ENCODE peak calls at places on chromosomes 5 and 9, in seven cellular contexts. G is fibroblast of lung, M is neural progenitor cell, J is tibial artery, R is astrocyte of the cerebellum, Z is heart right ventricle, V is cardiac muscle cell. O is an unnamed sample.

GRCh38 chr5:181044093-181044599 is 4.1 kb downstream of the BTNL9 start:
- DNase-seq in V (no peak), M (no peak), R (no peak), G (no peak), Z (no peak), J (no peak), O (no peak)

GRCh38 chr5:64026493-64026892 is 64.2 kb upstream of the HTR1A start:
- DNase-seq in R (no peak), Z (no peak), J (no peak), V (no peak), M (no peak), G (no peak), O (no peak)

GRCh38 chr5:57194653-57195052 is 20.8 kb downstream of the GPBP1 start:
- DNase-seq in J (no peak), V (no peak), M (no peak), R (no peak), G (no peak), Z (no peak), O (no peak)

GRCh38 chr5:154737667-154738320 is 17.4 kb upstream of the LARP1 start:
- DNase-seq in J (no peak), V (no peak), Z (no peak), M (peak; percentile 48), G (no peak), R (no peak), O (no peak)

GRCh38 chr5:141637693-141638419 is 1.1 kb downstream of the RELL2 start:
- DNase-seq in R (no peak), V (peak; percentile 82), Z (peak; percentile 62), J (peak; percentile 82), M (peak; percentile 94), G (peak; percentile 54), O (peak; percentile 65)

GRCh38 chr5:95029569-95030366 is 255.1 kb downstream of the MCTP1 start:
- DNase-seq in R (no peak), J (no peak), V (no peak), Z (no peak), M (no peak), G (no peak), O (no peak)

GRCh38 chr5:102554092-102554491 is 55.3 kb upstream of the SLCO6A1 start:
- DNase-seq in G (no peak), Z (no peak), J (no peak), V (no peak), R (peak; percentile 75), M (peak; percentile 30), O (no peak)

GRCh38 chr5:17217421-17218352 is at the start of gene BASP1:
- DNase-seq in M (peak; percentile 94), Z (peak; percentile 79), G (peak; percentile 82), R (no peak), V (peak; percentile 91), J (peak; percentile 90), O (peak; percentile 89)

GRCh38 chr5:151139015-151139414 is 18.6 kb downstream of the ANXA6 start:
- DNase-seq in J (no peak), R (no peak), Z (no peak), M (no peak), G (no peak), V (no peak), O (no peak)

GRCh38 chr9:109604036-109604600 is 106.0 kb upstream of the PTPN3 start:
- DNase-seq in Z (no peak), V (no peak), J (no peak), G (peak; percentile 58), R (peak; percentile 32), M (peak; percentile 21), O (no peak)

GRCh38 chr5:140710899-140711552 is 10.8 kb downstream of the ZMAT2 start:
- DNase-seq in V (peak; percentile 84), Z (peak; percentile 82), G (peak; percentile 97), J (peak; percentile 90), M (peak; percentile 80), R (peak; percentile 94), O (peak; percentile 98)

GRCh38 chr5:179668404-179668803 is 12.4 kb downstream of the CBY3 start:
- DNase-seq in G (peak; percentile 52), J (no peak), Z (no peak), V (peak; percentile 57), M (peak; percentile 87), R (peak; percentile 29), O (peak; percentile 64)

GRCh38 chr5:114249838-114250237 is 112.0 kb upstream of the KCNN2 start:
- DNase-seq in V (no peak), J (no peak), R (no peak), M (no peak), G (peak; percentile 79), Z (no peak), O (peak; percentile 87)

GRCh38 chr5:112983307-112983811 is 6.8 kb downstream of the DCP2 start:
- DNase-seq in V (no peak), R (no peak), J (no peak), G (no peak), Z (no peak), M (no peak), O (no peak)

GRCh38 chr5:112977440-112977861 is 853 bp downstream of the DCP2 start:
- DNase-seq in Z (no peak), R (no peak), M (no peak), J (no peak), G (peak; percentile 21), V (no peak), O (no peak)

GRCh38 chr5:112978836-112979235 is 2.2 kb downstream of the DCP2 start:
- DNase-seq in J (no peak), G (no peak), M (no peak), Z (no peak), R (no peak), V (no peak), O (no peak)

GRCh38 chr5:112976432-112977309 is at the start of gene DCP2:
- DNase-seq in Z (peak; percentile 94), V (peak; percentile 99), G (peak; percentile 100), R (peak; percentile 99), M (peak; percentile 98), J (peak; percentile 98), O (peak; percentile 99)

GRCh38 chr5:112979723-112980122 is 3.1 kb downstream of the DCP2 start:
- DNase-seq in J (no peak), R (no peak), V (no peak), Z (no peak), G (no peak), M (no peak), O (no peak)
- H3K4me3 ChIP-seq in J (no peak overlapping the region), R (no peak overlapping the region), V (no peak overlapping the region), Z (no peak overlapping the region), G (peak overlapping the region; percentile 96), M (peak overlapping the region; percentile 94), O (peak overlapping the region; percentile 91)

GRCh38 chr9:13759624-13760023 is 480.1 kb upstream of the MPDZ start:
- DNase-seq in M (peak; percentile 9), R (no peak), Z (no peak), J (no peak), V (no peak), G (no peak), O (no peak)
- TF ChIP-seq CTCF in M (no peak), R (no peak), Z (no peak), J (no peak), V (no peak), G (no peak), O (no peak)

DNA sequence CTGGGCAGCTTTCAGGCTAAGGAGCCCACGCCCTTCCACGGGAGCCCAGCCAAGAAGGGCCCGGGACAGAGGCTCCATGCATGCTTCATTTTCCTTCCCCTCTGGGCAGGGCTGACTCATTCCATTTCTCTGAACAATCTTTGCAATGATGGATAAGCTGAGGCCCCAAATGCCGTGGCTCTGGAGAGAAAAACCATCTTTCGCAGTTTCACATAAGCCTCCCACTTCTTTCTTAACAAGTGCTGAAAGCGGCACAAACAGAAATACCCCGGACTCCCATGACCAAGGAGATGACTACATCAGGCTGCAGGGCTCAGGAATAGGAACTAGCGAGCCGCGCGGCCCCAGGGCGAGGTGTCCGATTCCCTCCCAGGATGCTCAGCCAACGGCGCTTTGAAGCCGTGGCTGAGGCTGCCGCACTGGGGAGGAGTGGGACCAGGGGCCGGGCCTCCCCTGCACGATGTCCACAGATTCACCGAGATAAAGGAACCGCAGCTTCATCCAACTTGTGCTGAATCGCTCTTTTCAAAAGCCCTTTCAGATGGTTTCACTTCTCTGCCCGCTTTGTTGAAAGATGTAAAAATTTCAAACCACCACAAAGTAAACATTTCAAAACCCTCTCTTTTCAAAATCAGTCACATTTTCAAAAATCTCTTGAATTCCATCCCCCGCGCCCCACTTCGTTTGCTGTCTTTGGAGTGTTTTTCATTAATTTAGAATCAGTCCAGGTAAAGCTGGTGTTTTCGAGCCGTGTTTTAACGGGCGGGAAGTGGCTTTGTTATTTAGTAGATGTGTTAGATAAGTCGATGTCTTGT is 96.6 kb upstream of the LMX1B start:
- DNase-seq in G (peak; percentile 91), V (peak; percentile 48), R (peak; percentile 35), M (peak; percentile 88), J (peak; percentile 76), Z (peak; percentile 67), O (peak; percentile 75)
- H3K4me3 ChIP-seq in G (peak overlapping the region; percentile 60), V (no peak overlapping the region), R (peak overlapping the region; percentile 30), M (no peak overlapping the region), J (peak overlapping the region; percentile 55), Z (peak overlapping the region; percentile 41), O (peak overlapping the region; percentile 50)

GRCh38 chr9:107474124-107474523 is 15.4 kb downstream of the KLF4 start:
- DNase-seq in G (no peak), Z (no peak), M (no peak), V (no peak), R (no peak), J (no peak), O (no peak)
- TF ChIP-seq CTCF in G (no peak), Z (no peak), M (no peak), V (no peak), R (no peak), J (no peak), O (no peak)

GRCh38 chr5:170420809-170421412 is 31.7 kb upstream of the KCNMB1 start:
- DNase-seq in G (peak; percentile 74), R (peak; percentile 54), M (peak; percentile 90), Z (no peak), J (peak; percentile 73), V (peak; percentile 86), O (peak; percentile 71)
- H3K4me3 ChIP-seq in G (no peak overlapping the region), R (no peak overlapping the region), M (no peak overlapping the region), Z (no peak overlapping the region), J (no peak overlapping the region), V (no peak overlapping the region), O (no peak overlapping the region)

DNA sequence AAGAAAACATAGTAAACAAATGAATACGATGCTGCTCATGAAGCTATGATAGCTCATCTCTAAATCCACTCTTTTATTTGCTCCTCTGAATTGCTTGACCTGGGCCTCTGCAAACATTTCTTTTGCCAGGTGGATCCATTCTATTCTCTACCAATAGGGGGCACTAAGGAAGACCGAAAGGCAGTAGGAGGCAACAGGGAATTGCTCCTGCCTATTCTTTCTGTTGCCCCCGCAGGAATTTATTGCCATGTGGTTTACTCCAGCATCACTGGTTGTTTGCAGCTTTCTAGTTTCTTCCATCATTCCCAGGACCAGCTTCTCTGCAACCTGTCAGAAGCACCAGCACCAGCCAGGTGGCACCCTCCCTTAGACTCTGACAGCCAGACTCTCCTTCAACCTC is 5.3 kb downstream of the GAPT start:
- DNase-seq in V (no peak), R (no peak), M (no peak), J (no peak), G (no peak), Z (no peak), O (no peak)
- TF ChIP-seq CTCF in V (peak; percentile 30), R (no peak), M (peak; percentile 50), J (no peak), G (no peak), Z (no peak), O (peak; percentile 27)